ENCODE peak calls at places on chromosomes 2 and 18, in eight cellular contexts. H is OCI-LY7, M is hepatocyte, Y is GM23338, W is PC-3, Q is neural progenitor cell, G is GM23248, X is MM.1S. A is an unnamed sample.

GRCh38 chr2:20999906-21000645 is 43.8 kb downstream of the APOB start:
- DNase-seq in H (no peak), M (no peak), Y (no peak), W (no peak), Q (no peak), G (peak), X (no peak), A (peak)

GRCh38 chr2:158381978-158382377 is 74.6 kb downstream of the CCDC148 start:
- DNase-seq in H (no peak), M (no peak), Y (no peak), W (no peak), Q (no peak), G (no peak), X (no peak), A (no peak)

GRCh38 chr2:33406622-33407021 is 69.8 kb upstream of the RASGRP3 start:
- DNase-seq in H (no peak), M (no peak), Y (no peak), W (no peak), Q (no peak), G (no peak), X (no peak), A (no peak)

GRCh38 chr2:165889158-165889557 is 64.4 kb downstream of the TTC21B start:
- DNase-seq in H (no peak), M (no peak), Y (no peak), W (no peak), Q (no peak), G (no peak), X (no peak), A (no peak)

GRCh38 chr2:235618039-235618438 is 124.2 kb downstream of the AGAP1 start:
- DNase-seq in H (no peak), M (no peak), Y (no peak), W (peak), Q (no peak), G (peak), X (no peak), A (no peak)

GRCh38 chr2:39513641-39514094 is 76.6 kb upstream of the MAP4K3 start:
- DNase-seq in H (peak), M (peak), Y (peak), W (peak), Q (peak), G (peak), X (no peak), A (peak)

GRCh38 chr2:37454851-37455762 is 110.7 kb downstream of the QPCT start:
- DNase-seq in H (no peak), M (no peak), Y (no peak), W (no peak), Q (no peak), G (peak), X (no peak), A (no peak)

GRCh38 chr18:74732380-74732779 is 134.7 kb downstream of the ZNF407 start:
- DNase-seq in H (no peak), M (no peak), Y (no peak), W (no peak), Q (no peak), G (no peak), X (no peak), A (no peak)

GRCh38 chr2:74708883-74709282 is 54.8 kb downstream of the SEMA4F start:
- DNase-seq in H (no peak), M (no peak), Y (no peak), W (peak), Q (no peak), G (peak), X (no peak), A (no peak)

GRCh38 chr18:50844960-50845359 is 25.1 kb upstream of the MRO start:
- DNase-seq in H (no peak), M (no peak), Y (no peak), W (no peak), Q (no peak), G (no peak), X (no peak), A (no peak)

GRCh38 chr2:27041708-27042107 is 8.9 kb downstream of the TMEM214 start:
- DNase-seq in H (no peak), M (no peak), Y (no peak), W (no peak), Q (no peak), G (peak), X (no peak), A (no peak)

GRCh38 chr2:33289961-33290360 is 186.5 kb upstream of the RASGRP3 start:
- DNase-seq in H (no peak), M (no peak), Y (no peak), W (no peak), Q (no peak), G (no peak), X (no peak), A (no peak)

GRCh38 chr2:202135111-202135874 is 62.2 kb downstream of the KIAA2012 start:
- DNase-seq in H (no peak), M (peak), Y (no peak), W (peak), Q (no peak), G (peak), X (no peak), A (no peak)

GRCh38 chr2:65320042-65320711 is 92.5 kb downstream of the ACTR2 start:
- DNase-seq in H (peak), M (peak), Y (peak), W (peak), Q (no peak), G (peak), X (no peak), A (no peak)

GRCh38 chr2:60706021-60706420 is 50.0 kb upstream of the PAPOLG start:
- DNase-seq in H (no peak), M (no peak), Y (no peak), W (peak), Q (no peak), G (peak), X (no peak), A (no peak)

GRCh38 chr2:175823291-175824073 is 178.6 kb downstream of the LNPK start:
- DNase-seq in H (no peak), M (no peak), Y (no peak), W (no peak), Q (peak), G (peak), X (no peak), A (no peak)

GRCh38 chr2:154709215-154709614 is 10.7 kb downstream of the KCNJ3 start:
- DNase-seq in H (no peak), M (no peak), Y (no peak), W (no peak), Q (no peak), G (no peak), X (no peak), A (no peak)

GRCh38 chr2:164852086-164852485 is 10.5 kb upstream of the COBLL1 start:
- DNase-seq in H (no peak), M (no peak), Y (no peak), W (no peak), Q (no peak), G (no peak), X (no peak), A (no peak)

GRCh38 chr2:30157616-30158015 is 10.8 kb downstream of the YPEL5 start:
- DNase-seq in H (no peak), M (no peak), Y (no peak), W (no peak), Q (no peak), G (no peak), X (no peak), A (no peak)

GRCh38 chr2:17536416-17536815 is 4.1 kb upstream of the VSNL1 start:
- DNase-seq in H (no peak), M (no peak), Y (no peak), W (peak), Q (no peak), G (peak), X (no peak), A (no peak)

GRCh38 chr18:44062345-44062744 is 618.3 kb upstream of the SETBP1 start:
- DNase-seq in H (no peak), M (no peak), Y (no peak), W (no peak), Q (no peak), G (no peak), X (no peak), A (no peak)

GRCh38 chr2:239329972-239330572 is 70.7 kb downstream of the HDAC4 start:
- DNase-seq in H (no peak), M (no peak), Y (no peak), W (no peak), Q (no peak), G (no peak), X (no peak), A (peak)
- TF ChIP-seq EZH2phosphoT487 in H (no peak), M (no peak), Y (no peak), W (no peak), Q (no peak), G (no peak), X (no peak), A (no peak)

GRCh38 chr2:25548587-25548986 is 124.8 kb downstream of the DTNB start:
- DNase-seq in H (no peak), M (no peak), Y (no peak), W (no peak), Q (no peak), G (no peak), X (no peak), A (peak)
- TF ChIP-seq EZH2phosphoT487 in H (no peak), M (no peak), Y (no peak), W (no peak), Q (no peak), G (no peak), X (no peak), A (no peak)

GRCh38 chr18:78309945-78310344 is 669.7 kb upstream of the SALL3 start:
- DNase-seq in H (no peak), M (no peak), Y (no peak), W (no peak), Q (peak), G (no peak), X (no peak), A (no peak)
- TF ChIP-seq EZH2phosphoT487 in H (no peak), M (no peak), Y (no peak), W (no peak), Q (no peak), G (no peak), X (no peak), A (no peak)

GRCh38 chr2:130808482-130809268 is 28.0 kb upstream of the ARHGEF4 start:
- DNase-seq in H (no peak), M (no peak), Y (no peak), W (peak), Q (no peak), G (no peak), X (no peak), A (no peak)
- TF ChIP-seq EZH2phosphoT487 in H (no peak), M (no peak), Y (no peak), W (no peak), Q (no peak), G (no peak), X (no peak), A (no peak)

A was measured in SK-N-SH.